ENCODE peak calls at places on chromosomes 4 and X, in ten cellular contexts. One of them, this sample, is unnamed.

GRCh38 chrX:27583976-27584375 is 6.2 kb upstream of the DCAF8L2 start:
- DNase-seq in left lung: no peak
- DNase-seq in hepatocyte: no peak
- DNase-seq in cardiac muscle cell: no peak
- DNase-seq in H1: no peak
- DNase-seq in small intestine: no peak
- DNase-seq in fibroblast of lung: peak; percentile 72
- DNase-seq in endothelial cell of umbilical vein: no peak
- DNase-seq in stomach: no peak
- DNase-seq in tibial nerve: no peak
- DNase-seq in this sample: no peak

GRCh38 chr4:1177274-1178141 is 5.1 kb upstream of the SPON2 start:
- DNase-seq in left lung: no peak
- DNase-seq in hepatocyte: no peak
- DNase-seq in cardiac muscle cell: no peak
- DNase-seq in H1: no peak
- DNase-seq in small intestine: peak; percentile 60
- DNase-seq in fibroblast of lung: peak; percentile 73
- DNase-seq in endothelial cell of umbilical vein: no peak
- DNase-seq in stomach: peak; percentile 66
- DNase-seq in tibial nerve: no peak
- DNase-seq in this sample: no peak

GRCh38 chrX:63050225-63050624 is 300.9 kb downstream of the SPIN4 start:
- DNase-seq in left lung: no peak
- DNase-seq in hepatocyte: no peak
- DNase-seq in cardiac muscle cell: no peak
- DNase-seq in H1: no peak
- DNase-seq in small intestine: no peak
- DNase-seq in fibroblast of lung: no peak
- DNase-seq in endothelial cell of umbilical vein: no peak
- DNase-seq in stomach: no peak
- DNase-seq in tibial nerve: no peak
- DNase-seq in this sample: no peak

GRCh38 chr4:133641191-133641590 is 492.1 kb downstream of the PCDH10 start:
- DNase-seq in left lung: no peak
- DNase-seq in hepatocyte: no peak
- DNase-seq in cardiac muscle cell: no peak
- DNase-seq in H1: no peak
- DNase-seq in small intestine: no peak
- DNase-seq in fibroblast of lung: no peak
- DNase-seq in endothelial cell of umbilical vein: no peak
- DNase-seq in stomach: no peak
- DNase-seq in tibial nerve: no peak
- DNase-seq in this sample: no peak

GRCh38 chr4:16259531-16260246 is 33.4 kb upstream of the TAPT1 start:
- DNase-seq in left lung: no peak
- DNase-seq in hepatocyte: no peak
- DNase-seq in cardiac muscle cell: no peak
- DNase-seq in H1: no peak
- DNase-seq in small intestine: no peak
- DNase-seq in fibroblast of lung: peak; percentile 54
- DNase-seq in endothelial cell of umbilical vein: no peak
- DNase-seq in stomach: no peak
- DNase-seq in tibial nerve: no peak
- DNase-seq in this sample: no peak

GRCh38 chrX:10395643-10396042 is 224.7 kb downstream of the MID1 start:
- DNase-seq in left lung: no peak
- DNase-seq in hepatocyte: no peak
- DNase-seq in cardiac muscle cell: no peak
- DNase-seq in H1: no peak
- DNase-seq in small intestine: no peak
- DNase-seq in fibroblast of lung: no peak
- DNase-seq in endothelial cell of umbilical vein: no peak
- DNase-seq in stomach: no peak
- DNase-seq in tibial nerve: no peak
- DNase-seq in this sample: no peak

GRCh38 chr4:163343604-163344146 is at the start of gene NPY5R:
- DNase-seq in left lung: no peak
- DNase-seq in hepatocyte: peak; percentile 19
- DNase-seq in cardiac muscle cell: peak; percentile 54
- DNase-seq in H1: no peak
- DNase-seq in small intestine: no peak
- DNase-seq in fibroblast of lung: no peak
- DNase-seq in endothelial cell of umbilical vein: no peak
- DNase-seq in stomach: no peak
- DNase-seq in tibial nerve: no peak
- DNase-seq in this sample: no peak

GRCh38 chrX:69396916-69397315 is 107.2 kb upstream of the NALF2 start:
- DNase-seq in left lung: no peak
- DNase-seq in hepatocyte: no peak
- DNase-seq in cardiac muscle cell: peak; percentile 7
- DNase-seq in H1: peak; percentile 27
- DNase-seq in small intestine: no peak
- DNase-seq in fibroblast of lung: no peak
- DNase-seq in endothelial cell of umbilical vein: no peak
- DNase-seq in stomach: no peak
- DNase-seq in tibial nerve: no peak
- DNase-seq in this sample: no peak

GRCh38 chr4:77358315-77358928 is 201.4 kb downstream of the CCNG2 start:
- DNase-seq in left lung: no peak
- DNase-seq in hepatocyte: peak; percentile 71
- DNase-seq in cardiac muscle cell: peak; percentile 64
- DNase-seq in H1: no peak
- DNase-seq in small intestine: peak; percentile 57
- DNase-seq in fibroblast of lung: peak; percentile 8
- DNase-seq in endothelial cell of umbilical vein: peak; percentile 41
- DNase-seq in stomach: no peak
- DNase-seq in tibial nerve: no peak
- DNase-seq in this sample: no peak

GRCh38 chr4:126708716-126709115 is 924.0 kb upstream of the INTU start:
- DNase-seq in left lung: no peak
- DNase-seq in hepatocyte: no peak
- DNase-seq in cardiac muscle cell: no peak
- DNase-seq in H1: no peak
- DNase-seq in small intestine: no peak
- DNase-seq in fibroblast of lung: no peak
- DNase-seq in endothelial cell of umbilical vein: no peak
- DNase-seq in stomach: no peak
- DNase-seq in tibial nerve: no peak
- DNase-seq in this sample: no peak

GRCh38 chr4:176340871-176341685 is 21.3 kb downstream of the SPCS3 start:
- DNase-seq in left lung: no peak
- DNase-seq in hepatocyte: peak; percentile 56
- DNase-seq in cardiac muscle cell: peak; percentile 52
- DNase-seq in H1: no peak
- DNase-seq in small intestine: peak; percentile 34
- DNase-seq in fibroblast of lung: peak; percentile 33
- DNase-seq in endothelial cell of umbilical vein: peak; percentile 69
- DNase-seq in stomach: no peak
- DNase-seq in tibial nerve: no peak
- DNase-seq in this sample: no peak

GRCh38 chr4:165844151-165844550 is 28.9 kb upstream of the TLL1 start:
- DNase-seq in left lung: no peak
- DNase-seq in hepatocyte: no peak
- DNase-seq in cardiac muscle cell: no peak
- DNase-seq in H1: no peak
- DNase-seq in small intestine: no peak
- DNase-seq in fibroblast of lung: no peak
- DNase-seq in endothelial cell of umbilical vein: peak; percentile 47
- DNase-seq in stomach: no peak
- DNase-seq in tibial nerve: no peak
- DNase-seq in this sample: no peak

GRCh38 chrX:39336709-39337294 is 535.5 kb downstream of the MID1IP1 start:
- DNase-seq in left lung: no peak
- DNase-seq in hepatocyte: peak; percentile 51
- DNase-seq in cardiac muscle cell: peak; percentile 4
- DNase-seq in H1: no peak
- DNase-seq in small intestine: peak; percentile 12
- DNase-seq in fibroblast of lung: peak; percentile 12
- DNase-seq in endothelial cell of umbilical vein: peak; percentile 36
- DNase-seq in stomach: no peak
- DNase-seq in tibial nerve: no peak
- DNase-seq in this sample: no peak

GRCh38 chr4:121789960-121790829 is 10.9 kb upstream of the EXOSC9 start:
- DNase-seq in left lung: no peak
- DNase-seq in hepatocyte: no peak
- DNase-seq in cardiac muscle cell: no peak
- DNase-seq in H1: no peak
- DNase-seq in small intestine: no peak
- DNase-seq in fibroblast of lung: peak; percentile 89
- DNase-seq in endothelial cell of umbilical vein: peak; percentile 84
- DNase-seq in stomach: no peak
- DNase-seq in tibial nerve: no peak
- DNase-seq in this sample: peak; percentile 62

GRCh38 chr4:21593268-21594002 is 355.1 kb downstream of the KCNIP4 start:
- DNase-seq in left lung: no peak
- DNase-seq in hepatocyte: peak; percentile 4
- DNase-seq in cardiac muscle cell: no peak
- DNase-seq in H1: no peak
- DNase-seq in small intestine: no peak
- DNase-seq in fibroblast of lung: peak; percentile 5
- DNase-seq in endothelial cell of umbilical vein: no peak
- DNase-seq in stomach: no peak
- DNase-seq in tibial nerve: no peak
- DNase-seq in this sample: peak; percentile 21

GRCh38 chrX:14670819-14671218 is 141.5 kb downstream of the GLRA2 start:
- DNase-seq in left lung: no peak
- DNase-seq in hepatocyte: no peak
- DNase-seq in cardiac muscle cell: no peak
- DNase-seq in H1: no peak
- DNase-seq in small intestine: no peak
- DNase-seq in fibroblast of lung: no peak
- DNase-seq in endothelial cell of umbilical vein: no peak
- DNase-seq in stomach: no peak
- DNase-seq in tibial nerve: no peak
- DNase-seq in this sample: no peak

GRCh38 chr4:76733380-76733779 is 164.6 kb downstream of the SOWAHB start:
- DNase-seq in left lung: no peak
- DNase-seq in hepatocyte: no peak
- DNase-seq in cardiac muscle cell: no peak
- DNase-seq in H1: peak; percentile 57
- DNase-seq in small intestine: no peak
- DNase-seq in fibroblast of lung: no peak
- DNase-seq in endothelial cell of umbilical vein: no peak
- DNase-seq in stomach: peak; percentile 73
- DNase-seq in tibial nerve: no peak
- DNase-seq in this sample: no peak

GRCh38 chr4:81429031-81429430 is 42.7 kb downstream of the RASGEF1B start:
- DNase-seq in left lung: no peak
- DNase-seq in hepatocyte: no peak
- DNase-seq in cardiac muscle cell: no peak
- DNase-seq in H1: no peak
- DNase-seq in small intestine: no peak
- DNase-seq in fibroblast of lung: no peak
- DNase-seq in endothelial cell of umbilical vein: no peak
- DNase-seq in stomach: no peak
- DNase-seq in tibial nerve: no peak
- DNase-seq in this sample: no peak
- H3K36me3 ChIP-seq in left lung: peaks cover 83% of the 10 kb centered on the region
- H3K36me3 ChIP-seq in hepatocyte: no peaks in the 10 kb centered on the region
- H3K36me3 ChIP-seq in cardiac muscle cell: peaks cover 6% of the 10 kb centered on the region
- H3K36me3 ChIP-seq in H1: no peaks in the 10 kb centered on the region
- H3K36me3 ChIP-seq in small intestine: peaks cover 31% of the 10 kb centered on the region
- H3K36me3 ChIP-seq in fibroblast of lung: no peaks in the 10 kb centered on the region
- H3K36me3 ChIP-seq in endothelial cell of umbilical vein: no peaks in the 10 kb centered on the region
- H3K36me3 ChIP-seq in stomach: peaks cover 79% of the 10 kb centered on the region
- H3K36me3 ChIP-seq in tibial nerve: no peaks in the 10 kb centered on the region
- H3K36me3 ChIP-seq in this sample: no peaks in the 10 kb centered on the region

GRCh38 chrX:148499638-148500427 is 584 bp upstream of the AFF2 start:
- DNase-seq in left lung: no peak
- DNase-seq in hepatocyte: no peak
- DNase-seq in cardiac muscle cell: no peak
- DNase-seq in H1: no peak
- DNase-seq in small intestine: no peak
- DNase-seq in fibroblast of lung: no peak
- DNase-seq in endothelial cell of umbilical vein: no peak
- DNase-seq in stomach: no peak
- DNase-seq in tibial nerve: no peak
- DNase-seq in this sample: no peak

GRCh38 chrX:148507413-148507812 is 7.0 kb downstream of the AFF2 start:
- DNase-seq in left lung: no peak
- DNase-seq in hepatocyte: no peak
- DNase-seq in cardiac muscle cell: no peak
- DNase-seq in H1: no peak
- DNase-seq in small intestine: no peak
- DNase-seq in fibroblast of lung: no peak
- DNase-seq in endothelial cell of umbilical vein: no peak
- DNase-seq in stomach: no peak
- DNase-seq in tibial nerve: no peak
- DNase-seq in this sample: no peak

GRCh38 chrX:148501121-148502066 is 977 bp downstream of the AFF2 start:
- DNase-seq in left lung: peak; percentile 31
- DNase-seq in hepatocyte: peak; percentile 18
- DNase-seq in cardiac muscle cell: peak; percentile 44
- DNase-seq in H1: no peak
- DNase-seq in small intestine: no peak
- DNase-seq in fibroblast of lung: no peak
- DNase-seq in endothelial cell of umbilical vein: no peak
- DNase-seq in stomach: no peak
- DNase-seq in tibial nerve: no peak
- DNase-seq in this sample: no peak

GRCh38 chrX:148500428-148501120 is at the start of gene AFF2:
- DNase-seq in left lung: no peak
- DNase-seq in hepatocyte: peak; percentile 64
- DNase-seq in cardiac muscle cell: peak; percentile 52
- DNase-seq in H1: no peak
- DNase-seq in small intestine: no peak
- DNase-seq in fibroblast of lung: peak; percentile 24
- DNase-seq in endothelial cell of umbilical vein: peak; percentile 11
- DNase-seq in stomach: peak; percentile 28
- DNase-seq in tibial nerve: no peak
- DNase-seq in this sample: no peak

GRCh38 chrX:148504412-148504950 is 4.1 kb downstream of the AFF2 start:
- DNase-seq in left lung: no peak
- DNase-seq in hepatocyte: no peak
- DNase-seq in cardiac muscle cell: peak; percentile 21
- DNase-seq in H1: no peak
- DNase-seq in small intestine: no peak
- DNase-seq in fibroblast of lung: no peak
- DNase-seq in endothelial cell of umbilical vein: no peak
- DNase-seq in stomach: no peak
- DNase-seq in tibial nerve: no peak
- DNase-seq in this sample: no peak
- H3K4me3 ChIP-seq in left lung: no peak overlapping the region
- H3K4me3 ChIP-seq in hepatocyte: no peak overlapping the region
- H3K4me3 ChIP-seq in cardiac muscle cell: no peak overlapping the region
- H3K4me3 ChIP-seq in H1: no peak overlapping the region
- H3K4me3 ChIP-seq in small intestine: no peak overlapping the region
- H3K4me3 ChIP-seq in fibroblast of lung: no peak overlapping the region
- H3K4me3 ChIP-seq in endothelial cell of umbilical vein: no peak overlapping the region
- H3K4me3 ChIP-seq in stomach: no peak overlapping the region
- H3K4me3 ChIP-seq in tibial nerve: no peak overlapping the region
- H3K4me3 ChIP-seq in this sample: no peak overlapping the region

GRCh38 chr4:2689825-2690700 is 66.1 kb downstream of the TNIP2 start:
- DNase-seq in left lung: no peak
- DNase-seq in hepatocyte: no peak
- DNase-seq in cardiac muscle cell: no peak
- DNase-seq in H1: no peak
- DNase-seq in small intestine: no peak
- DNase-seq in fibroblast of lung: peak; percentile 22
- DNase-seq in endothelial cell of umbilical vein: no peak
- DNase-seq in stomach: no peak
- DNase-seq in tibial nerve: no peak
- DNase-seq in this sample: no peak
- H3K36me3 ChIP-seq in left lung: peaks cover 97% of the 10 kb centered on the region
- H3K36me3 ChIP-seq in hepatocyte: no peaks in the 10 kb centered on the region
- H3K36me3 ChIP-seq in cardiac muscle cell: peaks cover 53% of the 10 kb centered on the region
- H3K36me3 ChIP-seq in H1: peaks cover 19% of the 10 kb centered on the region
- H3K36me3 ChIP-seq in small intestine: peaks cover 29% of the 10 kb centered on the region
- H3K36me3 ChIP-seq in fibroblast of lung: peaks cover 25% of the 10 kb centered on the region
- H3K36me3 ChIP-seq in endothelial cell of umbilical vein: peaks cover 4% of the 10 kb centered on the region
- H3K36me3 ChIP-seq in stomach: peaks cover 100% of the 10 kb centered on the region
- H3K36me3 ChIP-seq in tibial nerve: peaks cover 30% of the 10 kb centered on the region
- H3K36me3 ChIP-seq in this sample: peaks cover 29% of the 10 kb centered on the region

GRCh38 chrX:123184199-123184857 is at the start of gene GRIA3:
- DNase-seq in left lung: no peak
- DNase-seq in hepatocyte: no peak
- DNase-seq in cardiac muscle cell: no peak
- DNase-seq in H1: no peak
- DNase-seq in small intestine: no peak
- DNase-seq in fibroblast of lung: peak; percentile 76
- DNase-seq in endothelial cell of umbilical vein: no peak
- DNase-seq in stomach: no peak
- DNase-seq in tibial nerve: no peak
- DNase-seq in this sample: no peak
- H3K4me3 ChIP-seq in left lung: no peak within 1 kb of the TSS
- H3K4me3 ChIP-seq in hepatocyte: peak within 1 kb of the TSS; percentile 26
- H3K4me3 ChIP-seq in cardiac muscle cell: peak within 1 kb of the TSS; percentile 52
- H3K4me3 ChIP-seq in H1: peak within 1 kb of the TSS; percentile 62
- H3K4me3 ChIP-seq in small intestine: no peak within 1 kb of the TSS
- H3K4me3 ChIP-seq in fibroblast of lung: no peak within 1 kb of the TSS
- H3K4me3 ChIP-seq in endothelial cell of umbilical vein: no peak within 1 kb of the TSS
- H3K4me3 ChIP-seq in stomach: peak within 1 kb of the TSS; percentile 42
- H3K4me3 ChIP-seq in tibial nerve: peak within 1 kb of the TSS; percentile 39
- H3K4me3 ChIP-seq in this sample: peak within 1 kb of the TSS; percentile 66